ENCODE peak calls at places on chromosomes 5 and 9, in six cellular contexts. Q, E, X, U, T and H are unnamed samples.
A peak's percentile ranks its signal among the peaks of the same experiment; 100 is the strongest.

GRCh38 chr5:115354246-115354645 is 57.8 kb upstream of the CCDC112 start:
- DNase-seq in Q (no peak), E (no peak), X (no peak), U (no peak), T (no peak), H (no peak)

GRCh38 chr5:144504929-144505578 is 334.4 kb downstream of the KCTD16 start:
- DNase-seq in Q (no peak), E (no peak), X (no peak), U (no peak), T (no peak), H (no peak)

GRCh38 chr9:113998529-113999255 is 79.4 kb downstream of the AMBP start:
- DNase-seq in Q (no peak), E (no peak), X (peak; percentile 58), U (no peak), T (no peak), H (no peak)

GRCh38 chr9:100554935-100555401 is 22.9 kb upstream of the CAVIN4 start:
- DNase-seq in Q (no peak), E (no peak), X (no peak), U (no peak), T (no peak), H (no peak)

GRCh38 chr5:137565450-137565849 is 66.3 kb upstream of the SPOCK1 start:
- DNase-seq in Q (no peak), E (no peak), X (no peak), U (no peak), T (no peak), H (no peak)

GRCh38 chr5:95812100-95812472 is 10.4 kb downstream of the GLRX start:
- DNase-seq in Q (no peak), E (no peak), X (no peak), U (no peak), T (no peak), H (peak; percentile 35)

GRCh38 chr5:137381546-137381945 is 117.6 kb downstream of the SPOCK1 start:
- DNase-seq in Q (no peak), E (no peak), X (no peak), U (no peak), T (no peak), H (no peak)

GRCh38 chr5:37111426-37112382 is 137.5 kb downstream of the CPLANE1 start:
- DNase-seq in Q (no peak), E (no peak), X (no peak), U (no peak), T (peak; percentile 16), H (peak; percentile 27)

GRCh38 chr9:135051316-135052038 is 36.0 kb upstream of the OLFM1 start:
- DNase-seq in Q (no peak), E (no peak), X (no peak), U (no peak), T (no peak), H (no peak)

GRCh38 chr5:96439477-96440184 is 6.6 kb upstream of the PCSK1 start:
- DNase-seq in Q (no peak), E (no peak), X (no peak), U (no peak), T (no peak), H (no peak)

GRCh38 chr9:8610256-8610655 is 810.7 kb upstream of the DMAC1 start:
- DNase-seq in Q (no peak), E (no peak), X (no peak), U (no peak), T (no peak), H (no peak)

GRCh38 chr5:149543361-149544198 is 7.7 kb downstream of the CSNK1A1 start:
- DNase-seq in Q (no peak), E (no peak), X (no peak), U (no peak), T (no peak), H (no peak)

GRCh38 chr5:61906820-61907219 is 399.2 kb upstream of the KIF2A start:
- DNase-seq in Q (no peak), E (no peak), X (no peak), U (no peak), T (no peak), H (no peak)

GRCh38 chr9:26637101-26637500 is 255.5 kb downstream of the CAAP1 start:
- DNase-seq in Q (no peak), E (no peak), X (peak; percentile 55), U (no peak), T (no peak), H (no peak)

GRCh38 chr5:56757077-56757476 is 58.3 kb upstream of the MAP3K1 start:
- DNase-seq in Q (no peak), E (no peak), X (no peak), U (no peak), T (no peak), H (no peak)

GRCh38 chr9:131758972-131759647 is 19.2 kb upstream of the RAPGEF1 start:
- DNase-seq in Q (no peak), E (no peak), X (no peak), U (no peak), T (no peak), H (no peak)

GRCh38 chr9:31137850-31138160 is 1246.6 kb upstream of the ACO1 start:
- DNase-seq in Q (no peak), E (no peak), X (no peak), U (no peak), T (no peak), H (no peak)

GRCh38 chr5:140344683-140345423 is 1.6 kb downstream of the HBEGF start:
- DNase-seq in Q (no peak), E (no peak), X (peak; percentile 50), U (no peak), T (no peak), H (no peak)

GRCh38 chr5:177539411-177539810 is 15.0 kb downstream of the FAM193B start:
- DNase-seq in Q (no peak), E (no peak), X (no peak), U (no peak), T (no peak), H (no peak)

GRCh38 chr9:76817489-76817888 is 53.3 kb downstream of the PCA3 start:
- DNase-seq in Q (no peak), E (no peak), X (no peak), U (no peak), T (no peak), H (no peak)

GRCh38 chr5:135738564-135738875 is 95.9 kb upstream of the SLC25A48 start:
- DNase-seq in Q (no peak), E (no peak), X (no peak), U (no peak), T (no peak), H (no peak)

GRCh38 chr5:143434261-143435206 is 31.0 kb upstream of the NR3C1 start:
- DNase-seq in Q (no peak), E (peak; percentile 38), X (no peak), U (no peak), T (no peak), H (peak; percentile 45)

GRCh38 chr5:36875051-36875788 is 1.3 kb upstream of the NIPBL start:
- DNase-seq in Q (peak; percentile 21), E (peak; percentile 28), X (peak; percentile 14), U (peak; percentile 45), T (no peak), H (peak; percentile 46)

GRCh38 chr5:173320259-173320658 is 8.0 kb downstream of the STC2 start:
- DNase-seq in Q (no peak), E (no peak), X (no peak), U (no peak), T (no peak), H (no peak)

GRCh38 chr9:90927496-90927895 is 125.9 kb downstream of the SYK start:
- DNase-seq in Q (no peak), E (no peak), X (no peak), U (no peak), T (no peak), H (no peak)

GRCh38 chr5:102719886-102720285 is 35.2 kb upstream of the PAM start:
- DNase-seq in Q (no peak), E (no peak), X (no peak), U (no peak), T (no peak), H (no peak)

GRCh38 chr5:179974946-179975712 is 67.4 kb upstream of the TBC1D9B start:
- DNase-seq in Q (peak; percentile 1), E (no peak), X (peak; percentile 62), U (peak; percentile 38), T (peak; percentile 25), H (peak; percentile 15)

GRCh38 chr9:98318834-98319478 is 63.5 kb upstream of the TBC1D2 start:
- DNase-seq in Q (no peak), E (no peak), X (no peak), U (no peak), T (no peak), H (no peak)

GRCh38 chr5:142316051-142316450 is 8.8 kb downstream of the SPRY4 start:
- DNase-seq in Q (no peak), E (no peak), X (no peak), U (no peak), T (no peak), H (no peak)

GRCh38 chr5:116455061-116455460 is 119.6 kb downstream of the SEMA6A start:
- DNase-seq in Q (no peak), E (no peak), X (no peak), U (no peak), T (no peak), H (no peak)

GRCh38 chr5:31470608-31471007 is 61.3 kb downstream of the DROSHA start:
- DNase-seq in Q (no peak), E (no peak), X (no peak), U (no peak), T (no peak), H (no peak)

GRCh38 chr9:116673375-116673774 is 13.7 kb upstream of the TRIM32 start:
- DNase-seq in Q (no peak), E (no peak), X (no peak), U (no peak), T (no peak), H (no peak)

GRCh38 chr5:176731506-176732192 is 78.7 kb upstream of the UNC5A start:
- DNase-seq in Q (no peak), E (no peak), X (no peak), U (peak; percentile 3), T (no peak), H (no peak)